ENCODE peak calls at places on chromosomes 7 and 10, in five cellular contexts. B is heart right ventricle, O is fibroblast of lung, V is GM19239, A is NCI-H82. D is an unnamed sample.

GRCh38 chr10:21495686-21496284 is 29.7 kb downstream of the SKIDA1 start:
- DNase-seq in A (peak; percentile 91), B (peak; percentile 81), O (peak; percentile 87), V (peak; percentile 90), D (peak; percentile 17)

GRCh38 chr7:127253289-127254162 is 785 bp upstream of the GRM8 start:
- DNase-seq in O (peak; percentile 50), A (peak; percentile 77), V (peak; percentile 65), B (peak; percentile 50), D (peak; percentile 33)

GRCh38 chr7:2018786-2019692 is 213.7 kb downstream of the MAD1L1 start:
- DNase-seq in V (no peak), O (peak; percentile 81), A (no peak), B (no peak), D (no peak)

GRCh38 chr7:28409716-28410627 is 2.3 kb upstream of the CREB5 start:
- DNase-seq in V (no peak), O (peak; percentile 40), B (peak; percentile 50), A (peak; percentile 46), D (no peak)

GRCh38 chr10:30435068-30435422 is 1.1 kb downstream of the MAP3K8 start:
- DNase-seq in B (peak; percentile 38), O (peak; percentile 47), A (peak; percentile 3), V (no peak), D (no peak)

GRCh38 chr7:51949726-51950644 is 633.4 kb upstream of the COBL start:
- DNase-seq in A (no peak), V (no peak), B (no peak), O (no peak), D (no peak)

GRCh38 chr7:128166603-128167315 is 74.3 kb upstream of the LEP start:
- DNase-seq in V (no peak), B (no peak), O (no peak), A (no peak), D (no peak)

GRCh38 chr7:101733713-101734475 is 83.5 kb upstream of the CUX1 start:
- DNase-seq in O (peak; percentile 77), A (peak; percentile 74), V (no peak), B (peak; percentile 10), D (no peak)

GRCh38 chr7:102425639-102426267 is 7.6 kb upstream of the ORAI2 start:
- DNase-seq in O (no peak), A (peak; percentile 83), V (peak; percentile 57), B (no peak), D (no peak)

GRCh38 chr7:113487925-113488731 is 369.8 kb upstream of the SMIM30 start:
- DNase-seq in V (no peak), O (no peak), A (no peak), B (no peak), D (no peak)

GRCh38 chr10:30579554-30579953 is 50.0 kb downstream of the LYZL2 start:
- DNase-seq in O (no peak), A (peak; percentile 90), B (no peak), V (no peak), D (no peak)

GRCh38 chr10:125026974-125027735 is 85.2 kb downstream of the ZRANB1 start:
- DNase-seq in V (no peak), A (peak; percentile 28), B (no peak), O (no peak), D (no peak)

GRCh38 chr10:130559213-130559944 is 423.2 kb downstream of the GLRX3 start:
- DNase-seq in B (no peak), V (no peak), A (no peak), O (no peak), D (no peak)

GRCh38 chr10:61136151-61136550 is 192.2 kb upstream of the RHOBTB1 start:
- DNase-seq in A (no peak), O (no peak), V (no peak), B (no peak), D (no peak)

GRCh38 chr7:2157473-2158279 is 75.1 kb downstream of the MAD1L1 start:
- DNase-seq in V (no peak), A (peak; percentile 75), O (peak; percentile 98), B (peak; percentile 68), D (peak; percentile 90)

GRCh38 chr7:73613954-73614735 is 10.2 kb downstream of the MLXIPL start:
- DNase-seq in O (no peak), V (no peak), A (no peak), B (no peak), D (no peak)

GRCh38 chr10:75367098-75367497 is 34.5 kb downstream of the ZNF503 start:
- DNase-seq in B (no peak), V (no peak), A (no peak), O (no peak), D (no peak)

GRCh38 chr7:75916685-75917634 is 2.0 kb downstream of the POR start:
- DNase-seq in A (no peak), O (no peak), B (no peak), V (no peak), D (no peak)

GRCh38 chr10:30967654-30968421 is 63.8 kb downstream of the ZNF438 start:
- DNase-seq in V (no peak), O (peak; percentile 34), B (no peak), A (no peak), D (no peak)

GRCh38 chr7:107993879-107994278 is 9.1 kb downstream of the LAMB1 start:
- DNase-seq in O (no peak), V (no peak), B (no peak), A (no peak), D (no peak)

GRCh38 chr10:118522791-118523498 is 72.5 kb downstream of the PRLHR start:
- DNase-seq in V (no peak), B (no peak), O (no peak), A (no peak), D (no peak)

GRCh38 chr10:132257271-132257670 is 50.5 kb downstream of the STK32C start:
- DNase-seq in O (peak; percentile 13), A (no peak), B (no peak), V (no peak), D (no peak)

GRCh38 chr10:98511861-98512260 is 65.1 kb upstream of the HPS1 start:
- DNase-seq in O (no peak), V (no peak), A (no peak), B (peak; percentile 6), D (no peak)

GRCh38 chr10:119413738-119414611 is 128.5 kb downstream of the RGS10 start:
- DNase-seq in A (no peak), O (peak; percentile 100), B (peak; percentile 67), V (no peak), D (no peak)

D was measured in NCI-H1436 treated with DMSO at 0.1 percent for 48 hours.